ENCODE peak calls at places on chromosomes 16 and 17, in five cellular contexts. U is stimulated activated CD4-positive, alpha-beta T cell treated with anti-CD3 and anti-CD28 coated beads, TNF-alpha, amount 100 ng/mL, for 48 hours; D is COR-L47; L is H54; W is smooth muscle cell of the brain vasculature. G is an unnamed sample.

GRCh38 chr17:47621293-47622178 is 28.2 kb upstream of the KPNB1 start:
- DNase-seq in W (peak), L (peak), D (no peak), U (no peak), G (no peak)

GRCh38 chr16:8892101-8892575 is 10.0 kb downstream of the LITAFD start:
- DNase-seq in U (no peak), D (no peak), L (no peak), W (no peak), G (no peak)

GRCh38 chr16:49342336-49343265 is 31.0 kb upstream of the C16orf78 start:
- DNase-seq in L (no peak), W (no peak), U (no peak), D (no peak), G (no peak)

GRCh38 chr17:17824780-17825614 is 11.8 kb downstream of the SREBF1 start:
- DNase-seq in D (no peak), U (no peak), L (no peak), W (no peak), G (no peak)

GRCh38 chr17:32659419-32659842 is 172.6 kb downstream of the CDK5R1 start:
- DNase-seq in U (peak), W (peak), D (peak), L (peak), G (peak)

GRCh38 chr16:80627108-80627507 is 86.3 kb downstream of the DYNLRB2 start:
- DNase-seq in D (no peak), L (no peak), U (no peak), W (no peak), G (no peak)

GRCh38 chr17:50426814-50427787 is 1.1 kb downstream of the ACSF2 start:
- DNase-seq in D (no peak), W (no peak), U (no peak), L (peak), G (peak)

GRCh38 chr16:229731-230281 is 557 bp upstream of the LUC7L start:
- DNase-seq in D (no peak), L (no peak), W (no peak), U (no peak), G (no peak)

GRCh38 chr16:4309833-4310266 is 6.0 kb upstream of the GLIS2 start:
- DNase-seq in U (no peak), W (peak), D (peak), L (peak), G (peak)

GRCh38 chr17:2582493-2582892 is 11.0 kb upstream of the PAFAH1B1 start:
- DNase-seq in D (no peak), W (no peak), L (no peak), U (no peak), G (no peak)

GRCh38 chr17:48725005-48725293 is 2.0 kb downstream of the PRAC2 start:
- DNase-seq in D (no peak), W (no peak), U (no peak), L (no peak), G (no peak)

GRCh38 chr17:81561494-81561885 is 9.3 kb upstream of the FAAP100 start:
- DNase-seq in U (no peak), L (no peak), W (no peak), D (no peak), G (no peak)

GRCh38 chr17:18362509-18363020 is 785 bp downstream of the SHMT1 start:
- DNase-seq in W (no peak), D (no peak), U (no peak), L (peak), G (peak)

GRCh38 chr16:2370725-2371124 is 30.2 kb upstream of the ABCA3 start:
- DNase-seq in L (no peak), U (no peak), W (no peak), D (no peak), G (no peak)

GRCh38 chr16:70590722-70591438 is 55.5 kb upstream of the IL34 start:
- DNase-seq in D (no peak), L (no peak), U (no peak), W (no peak), G (no peak)

GRCh38 chr17:491086-492014 is 138.7 kb upstream of the RPH3AL start:
- DNase-seq in L (no peak), D (no peak), U (peak), W (no peak), G (no peak)

GRCh38 chr17:3557768-3558583 is at the start of gene TRPV3:
- DNase-seq in W (no peak), L (peak), U (peak), D (no peak), G (peak)

GRCh38 chr17:76740329-76741118 is 2.6 kb downstream of the MFSD11 start:
- DNase-seq in L (no peak), W (no peak), U (no peak), D (no peak), G (no peak)

GRCh38 chr16:82195917-82196494 is 26.0 kb upstream of the MPHOSPH6 start:
- DNase-seq in W (no peak), D (no peak), U (no peak), L (no peak), G (no peak)

GRCh38 chr17:4947010-4947410 is 1.3 kb downstream of the PFN1 start:
- DNase-seq in L (no peak), D (no peak), W (no peak), U (no peak), G (no peak)

GRCh38 chr17:60060474-60060873 is 18.2 kb downstream of the HEATR6 start:
- DNase-seq in D (no peak), L (no peak), W (peak), U (no peak), G (no peak)

GRCh38 chr17:77002103-77003045 is 134.2 kb downstream of the MGAT5B start:
- DNase-seq in W (peak), U (no peak), D (peak), L (peak), G (no peak)

GRCh38 chr16:31243734-31244670 is 15.8 kb upstream of the ITGAM start:
- DNase-seq in D (no peak), W (no peak), L (no peak), U (no peak), G (no peak)

GRCh38 chr16:57422026-57422944 is 17.7 kb downstream of the CCL17 start:
- DNase-seq in W (peak), L (peak), D (peak), U (no peak), G (no peak)

GRCh38 chr17:19520641-19521040 is 13.0 kb upstream of the SLC47A1 start:
- DNase-seq in D (no peak), U (no peak), L (no peak), W (no peak), G (no peak)